ENCODE peak calls at places on chromosomes 5 and 9, in four cellular contexts. F, J, P and L are unnamed samples.
A peak's percentile ranks its signal among the peaks of the same experiment; 100 is the strongest.

GRCh38 chr5:61071565-61071964 is 90.7 kb downstream of the SMIM15 start:
- DNase-seq in F (no peak), J (no peak), P (no peak), L (no peak)

GRCh38 chr5:104817127-104817526 is 1254.5 kb upstream of the NUDT12 start:
- DNase-seq in F (no peak), J (no peak), P (no peak), L (no peak)

GRCh38 chr5:107874810-107875209 is 204.1 kb upstream of the EFNA5 start:
- DNase-seq in F (no peak), J (peak; percentile 20), P (peak; percentile 14), L (no peak)

GRCh38 chr9:133200631-133201030 is 8.4 kb downstream of the OBP2B start:
- DNase-seq in F (no peak), J (no peak), P (no peak), L (no peak)

GRCh38 chr9:38066907-38067610 is 2.0 kb downstream of the SHB start:
- DNase-seq in F (no peak), J (peak; percentile 38), P (no peak), L (no peak)

GRCh38 chr9:115015018-115015635 is 84.7 kb upstream of the TNFSF8 start:
- DNase-seq in F (peak; percentile 15), J (peak; percentile 54), P (peak; percentile 40), L (no peak)

GRCh38 chr5:175789670-175790069 is 81.7 kb upstream of the CPLX2 start:
- DNase-seq in F (no peak), J (no peak), P (no peak), L (no peak)

GRCh38 chr9:86747711-86748110 is 199.6 kb downstream of the GAS1 start:
- DNase-seq in F (no peak), J (no peak), P (no peak), L (no peak)

GRCh38 chr5:113218200-113218599 is 216.6 kb downstream of the TSSK1B start:
- DNase-seq in F (no peak), J (no peak), P (no peak), L (no peak)

GRCh38 chr5:127296321-127296720 is 5.7 kb downstream of the MEGF10 start:
- DNase-seq in F (no peak), J (peak; percentile 71), P (peak; percentile 78), L (no peak)

GRCh38 chr9:136439550-136440408 is at the start of gene INPP5E:
- DNase-seq in F (peak; percentile 88), J (peak; percentile 72), P (peak; percentile 32), L (peak; percentile 95)

GRCh38 chr5:71533614-71534013 is 53.5 kb upstream of the MCCC2 start:
- DNase-seq in F (no peak), J (peak; percentile 26), P (peak; percentile 25), L (no peak)

GRCh38 chr5:66810151-66810550 is 214.0 kb downstream of the MAST4 start:
- DNase-seq in F (no peak), J (no peak), P (no peak), L (no peak)

GRCh38 chr5:55344392-55344992 is 36.7 kb downstream of the MTREX start:
- DNase-seq in F (peak; percentile 70), J (peak; percentile 78), P (peak; percentile 87), L (peak; percentile 53)

GRCh38 chr5:398475-399295 is 44.3 kb upstream of the EXOC3 start:
- DNase-seq in F (no peak), J (no peak), P (no peak), L (no peak)